ENCODE peak calls at places on chromosomes 12 and 14, in nine cellular contexts. Z is fibroblast of gingiva; R is stimulated activated CD8-positive, alpha-beta memory T cell treated with anti-CD3 and anti-CD28 coated beads, Interleukin-7, amount 100 ng/mL, for 24 hours; V is upper lobe of right lung; F is amniotic stem cell; L is neural crest cell; P is NCI-H1105 treated with DMSO at 0.1 percent for 48 hours; U is LoVo; T is endothelial cell. Q is an unnamed sample.

GRCh38 chr12:28130625-28131598 is 59.3 kb upstream of the CCDC91 start:
- DNase-seq in F (peak), R (no peak), P (no peak), L (no peak), Z (peak), U (peak), V (no peak), T (no peak), Q (peak)

GRCh38 chr14:104970231-104971068 is 7.7 kb downstream of the AHNAK2 start:
- DNase-seq in R (no peak), T (no peak), Z (peak), P (no peak), U (no peak), F (peak), V (no peak), L (no peak), Q (peak)

GRCh38 chr14:52266782-52267181 is 716 bp upstream of the PTGDR start:
- DNase-seq in V (no peak), T (no peak), P (no peak), L (no peak), F (no peak), R (no peak), U (no peak), Z (no peak), Q (no peak)

GRCh38 chr12:115227137-115227615 is 543.2 kb upstream of the TBX3 start:
- DNase-seq in L (no peak), T (no peak), U (peak), V (no peak), P (no peak), R (no peak), F (peak), Z (peak), Q (no peak)

GRCh38 chr12:3218846-3219632 is 141.9 kb downstream of the TSPAN9 start:
- DNase-seq in F (no peak), T (no peak), V (no peak), P (peak), U (no peak), R (no peak), L (no peak), Z (no peak), Q (no peak)

GRCh38 chr12:43852744-43853143 is 16.9 kb downstream of the TMEM117 start:
- DNase-seq in P (no peak), F (no peak), L (no peak), R (no peak), U (no peak), V (no peak), Z (no peak), T (no peak), Q (no peak)

GRCh38 chr14:92670177-92670576 is 78.2 kb downstream of the LGMN start:
- DNase-seq in L (no peak), U (no peak), T (no peak), Z (peak), P (no peak), F (no peak), R (no peak), V (no peak), Q (peak)

GRCh38 chr14:101186544-101186943 is 283.0 kb upstream of the RTL1 start:
- DNase-seq in U (no peak), T (no peak), Z (no peak), R (no peak), F (no peak), L (no peak), P (no peak), V (no peak), Q (no peak)

GRCh38 chr14:62557416-62557815 is 487.8 kb downstream of the KCNH5 start:
- DNase-seq in V (no peak), L (no peak), U (no peak), T (no peak), F (no peak), Z (no peak), P (no peak), R (no peak), Q (no peak)

GRCh38 chr12:71685961-71686657 is at the start of gene TMEM19:
- DNase-seq in T (peak), Z (peak), P (peak), V (peak), R (peak), F (peak), U (peak), L (peak), Q (peak)

GRCh38 chr12:103855036-103855712 is 14.1 kb upstream of the NT5DC3 start:
- DNase-seq in Z (no peak), L (no peak), V (no peak), R (no peak), P (no peak), U (no peak), T (no peak), F (no peak), Q (peak)

GRCh38 chr12:58930770-58931324 is 10.5 kb upstream of the LRIG3 start:
- DNase-seq in V (no peak), Z (no peak), L (no peak), T (no peak), R (no peak), F (no peak), P (no peak), U (no peak), Q (no peak)

Q was measured in astrocyte of the cerebellum.